ENCODE peak calls at places on chromosomes 3 and 15, in six cellular contexts. V is A549, A is K562, K is upper lobe of left lung, J is HepG2, Y is GM12878. U is an unnamed sample.

GRCh38 chr3:23859012-23859743 is 53.4 kb downstream of the UBE2E1 start:
- ATAC-seq in K (no peak), Y (no peak), V (no peak), J (no peak), A (no peak), U (peak)

GRCh38 chr15:68289621-68290352 is 12.2 kb downstream of the FEM1B start:
- ATAC-seq in K (no peak), A (no peak), V (no peak), Y (no peak), J (no peak), U (no peak)

GRCh38 chr3:159994182-159994581 is 5.5 kb downstream of the IL12A start:
- ATAC-seq in J (no peak), K (no peak), A (no peak), V (no peak), Y (no peak), U (no peak)

GRCh38 chr3:185792955-185793354 is 31.9 kb downstream of the IGF2BP2 start:
- ATAC-seq in J (no peak), K (no peak), A (no peak), V (no peak), Y (no peak), U (no peak)

GRCh38 chr3:98555025-98555379 is 23.2 kb downstream of the GPR15 start:
- ATAC-seq in A (no peak), Y (no peak), J (no peak), K (no peak), V (no peak), U (no peak)

GRCh38 chr3:56806407-56806806 is 4.7 kb upstream of the ARHGEF3 start:
- ATAC-seq in J (no peak), Y (no peak), V (no peak), K (no peak), A (no peak), U (no peak)

GRCh38 chr3:170745211-170745718 is 124.7 kb downstream of the RPL22L1 start:
- ATAC-seq in A (no peak), J (no peak), V (no peak), Y (no peak), K (no peak), U (no peak)

GRCh38 chr15:101568304-101568703 is 78.8 kb upstream of the PCSK6 start:
- ATAC-seq in V (no peak), K (no peak), Y (no peak), J (no peak), A (no peak), U (no peak)

GRCh38 chr3:139286241-139286640 is 57.6 kb upstream of the MRPS22 start:
- ATAC-seq in K (no peak), A (no peak), V (no peak), Y (no peak), J (no peak), U (no peak)

GRCh38 chr3:189404797-189405484 is 226.2 kb upstream of the TP63 start:
- ATAC-seq in A (no peak), Y (peak), V (no peak), K (no peak), J (no peak), U (no peak)

GRCh38 chr3:136955813-136956212 is 2.0 kb upstream of the IL20RB start:
- ATAC-seq in K (no peak), Y (peak), A (peak), J (peak), V (peak), U (no peak)

GRCh38 chr3:196486263-196486662 is 17.3 kb downstream of the RNF168 start:
- ATAC-seq in K (no peak), A (peak), Y (no peak), J (peak), V (peak), U (no peak)

GRCh38 chr3:131028844-131029243 is 2.2 kb downstream of the NEK11 start:
- ATAC-seq in V (no peak), Y (no peak), K (no peak), J (no peak), A (no peak), U (no peak)

GRCh38 chr3:124860599-124860998 is 26.6 kb downstream of the ITGB5 start:
- ATAC-seq in K (peak), J (no peak), A (no peak), Y (no peak), V (peak), U (peak)

GRCh38 chr15:71295242-71296031 is 180.2 kb downstream of the THSD4 start:
- ATAC-seq in A (no peak), V (peak), J (no peak), Y (no peak), K (peak), U (peak)

GRCh38 chr3:13277130-13277783 is 142.9 kb downstream of the NUP210 start:
- ATAC-seq in J (no peak), V (no peak), K (no peak), A (no peak), Y (no peak), U (no peak)

GRCh38 chr3:98770261-98771039 is 7.3 kb downstream of the ST3GAL6 start:
- ATAC-seq in J (no peak), K (peak), A (no peak), Y (peak), V (no peak), U (no peak)

GRCh38 chr15:79978694-79979519 is 7.9 kb upstream of the BCL2A1 start:
- ATAC-seq in A (peak), Y (peak), J (peak), K (peak), V (peak), U (peak)

GRCh38 chr3:51538459-51539290 is at the start of gene RAD54L2:
- ATAC-seq in K (peak), J (peak), V (peak), Y (peak), A (peak), U (peak)
- TF ChIP-seq EP300 in K (no peak), J (peak), V (no peak), Y (no peak), A (peak), U (no peak)

DNA sequence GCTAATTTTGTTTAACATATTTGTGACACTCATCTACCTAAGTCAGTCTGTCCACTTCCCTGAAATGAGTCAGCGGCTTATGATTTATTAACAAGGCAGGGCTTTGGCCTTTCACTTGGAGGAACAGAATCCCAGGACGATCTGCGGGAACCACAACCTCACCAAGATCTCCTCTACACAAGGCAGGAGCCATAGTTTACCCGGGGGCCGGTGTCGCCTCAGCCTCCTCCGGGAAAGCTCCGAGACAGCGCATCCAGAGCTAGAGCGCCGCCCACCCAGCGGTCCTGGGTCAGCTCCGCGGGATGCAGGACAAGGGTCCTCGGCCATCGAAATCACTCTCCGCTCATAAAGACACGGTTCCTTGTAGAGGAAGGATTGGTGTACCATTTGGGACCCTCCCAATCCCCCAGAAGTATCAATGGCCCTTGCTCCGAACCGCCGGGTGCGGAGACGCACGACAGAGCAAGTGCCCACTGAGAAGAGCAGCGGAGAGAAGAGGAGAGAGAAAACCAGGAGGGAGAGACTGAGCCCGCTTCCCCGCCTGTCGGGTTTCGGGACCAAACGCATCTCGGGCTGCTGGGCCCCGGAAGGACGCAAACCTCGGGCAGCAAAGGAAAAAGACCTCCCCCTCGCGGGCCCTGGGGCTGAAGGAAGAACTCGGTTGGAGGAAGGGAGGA is 13.1 kb upstream of the ALCAM start:
- ATAC-seq in V (no peak), Y (peak), K (peak), J (no peak), A (no peak), U (peak)
- H3K4me3 ChIP-seq in V (no peak), Y (peak), K (peak), J (no peak), A (no peak), U (peak)

DNA sequence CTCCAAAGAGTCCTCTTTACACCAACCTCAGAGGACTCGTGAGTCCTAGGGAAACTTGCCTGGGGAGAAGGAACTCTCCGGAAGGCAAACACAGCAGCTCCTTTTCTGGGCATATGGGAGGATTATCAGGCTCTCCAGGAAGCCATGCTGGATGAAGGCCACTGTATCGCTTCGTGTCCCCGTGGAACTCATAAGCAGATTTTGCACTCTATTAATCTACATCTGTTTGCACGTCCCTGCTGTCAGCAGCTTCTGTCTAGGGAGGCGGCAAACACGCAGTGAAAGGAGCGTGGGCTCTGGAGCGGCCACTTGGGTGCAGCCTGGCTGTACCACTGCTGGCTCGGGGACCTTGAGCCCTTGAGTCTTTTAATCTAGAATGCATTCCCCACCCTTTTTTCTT is 102.2 kb downstream of the ADCY5 start:
- ATAC-seq in K (no peak), V (no peak), A (no peak), J (peak), Y (no peak), U (peak)
- TF ChIP-seq EP300 in K (no peak), V (no peak), A (no peak), J (no peak), Y (no peak), U (no peak)

GRCh38 chr15:48061588-48061987 is 59.2 kb upstream of the SLC24A5 start:
- ATAC-seq in V (no peak), A (no peak), Y (no peak), K (no peak), J (peak), U (no peak)

GRCh38 chr15:48060396-48060795 is 60.4 kb upstream of the SLC24A5 start:
- ATAC-seq in J (no peak), V (no peak), K (no peak), Y (no peak), A (no peak), U (no peak)

GRCh38 chr15:48062476-48062875 is 58.3 kb upstream of the SLC24A5 start:
- ATAC-seq in V (no peak), A (no peak), K (no peak), J (no peak), Y (peak), U (no peak)

GRCh38 chr15:48058371-48058770 is 62.4 kb upstream of the SLC24A5 start:
- ATAC-seq in K (no peak), Y (no peak), A (no peak), J (no peak), V (no peak), U (no peak)

GRCh38 chr15:48059786-48060185 is 61.0 kb upstream of the SLC24A5 start:
- ATAC-seq in K (no peak), Y (no peak), A (no peak), V (no peak), J (no peak), U (no peak)
- H3K4me3 ChIP-seq in K (peak), Y (no peak), A (no peak), V (no peak), J (no peak), U (peak)

GRCh38 chr3:40505599-40506462 is at the start of gene ZNF620:
- ATAC-seq in V (peak), K (peak), J (peak), Y (peak), A (peak), U (peak)
- TF ChIP-seq EP300 in V (no peak), K (no peak), J (no peak), Y (no peak), A (no peak), U (no peak)

GRCh38 chr3:58576716-58577115 is 475 bp downstream of the FAM107A start:
- ATAC-seq in A (no peak), J (no peak), V (no peak), Y (no peak), K (no peak), U (no peak)
- H3K4me3 ChIP-seq in A (no peak), J (no peak), V (no peak), Y (no peak), K (peak), U (peak)

GRCh38 chr3:101890716-101891115 is 41.4 kb downstream of the NFKBIZ start:
- ATAC-seq in K (no peak), A (no peak), V (no peak), J (no peak), Y (peak), U (no peak)

GRCh38 chr3:101884776-101885175 is 35.5 kb downstream of the NFKBIZ start:
- ATAC-seq in Y (no peak), A (no peak), K (no peak), V (no peak), J (no peak), U (no peak)

GRCh38 chr3:101886626-101887025 is 37.3 kb downstream of the NFKBIZ start:
- ATAC-seq in K (no peak), J (no peak), A (no peak), V (no peak), Y (no peak), U (no peak)

GRCh38 chr3:101892648-101893047 is 43.3 kb downstream of the NFKBIZ start:
- ATAC-seq in J (no peak), V (no peak), K (no peak), A (no peak), Y (no peak), U (no peak)

DNA sequence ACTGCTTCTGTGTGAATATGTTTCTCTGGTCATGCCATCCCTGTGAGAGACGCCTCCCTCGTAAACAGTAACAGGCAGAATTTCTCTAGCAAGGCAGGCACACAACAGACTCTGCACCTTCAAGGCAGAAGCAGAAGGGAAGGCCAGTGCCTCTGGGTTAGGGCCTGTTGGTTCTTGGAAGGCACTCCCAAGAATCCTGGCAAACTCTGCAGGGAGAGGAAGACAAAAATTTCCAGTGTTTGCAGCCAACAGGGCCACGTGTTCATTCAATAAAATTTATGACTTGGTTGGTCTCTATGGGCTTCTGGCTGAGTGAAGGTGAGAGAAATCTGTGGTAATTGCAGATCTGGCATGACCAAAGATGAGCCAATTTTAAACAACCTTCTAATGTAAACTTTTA is 39.3 kb downstream of the NFKBIZ start:
- ATAC-seq in V (no peak), Y (no peak), A (no peak), K (no peak), J (no peak), U (no peak)
- TF ChIP-seq EP300 in V (no peak), Y (no peak), A (no peak), K (no peak), J (no peak), U (no peak)

DNA sequence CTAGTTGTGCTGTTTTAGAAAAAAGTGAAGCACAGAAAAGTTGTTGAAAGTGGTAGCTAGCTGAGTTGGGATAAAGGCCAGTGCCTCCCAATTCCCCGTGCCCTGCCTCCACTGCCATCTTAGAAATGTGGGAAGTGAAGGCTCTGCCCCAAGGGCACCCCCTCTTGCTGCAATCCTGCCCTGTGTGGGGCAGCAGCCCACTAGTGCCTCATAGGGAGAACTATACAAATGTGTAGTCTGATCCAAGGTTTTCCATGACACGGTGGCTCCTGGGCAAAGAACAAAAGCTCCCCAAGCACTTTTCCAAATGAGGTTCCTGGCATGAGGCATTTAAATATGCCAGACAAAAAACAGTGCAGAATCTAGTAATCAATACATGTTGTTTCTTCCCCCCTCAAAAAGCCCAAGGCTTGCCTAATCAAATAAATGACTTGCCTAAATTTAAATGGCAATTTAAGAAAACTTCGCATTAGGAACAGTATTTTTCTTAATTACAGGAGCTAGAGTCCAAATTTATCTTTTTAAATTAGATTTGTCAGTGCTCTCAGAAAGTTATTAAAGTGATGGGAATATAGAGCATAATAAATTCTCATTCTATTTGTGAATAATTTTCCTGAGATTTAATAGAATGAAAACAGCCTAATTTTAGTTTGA is 83.8 kb downstream of the GHSR start:
- ATAC-seq in K (no peak), Y (no peak), V (no peak), A (no peak), J (peak), U (no peak)
- H3K4me3 ChIP-seq in K (no peak), Y (no peak), V (no peak), A (no peak), J (no peak), U (no peak)

GRCh38 chr3:171876651-171877272 is 33.6 kb downstream of the TMEM212 start:
- ATAC-seq in V (no peak), Y (peak), J (no peak), A (no peak), K (no peak), U (no peak)

GRCh38 chr3:171875923-171876412 is 32.8 kb downstream of the TMEM212 start:
- ATAC-seq in V (peak), J (peak), Y (peak), K (no peak), A (no peak), U (no peak)

GRCh38 chr3:171873561-171873960 is 30.4 kb downstream of the TMEM212 start:
- ATAC-seq in K (no peak), J (no peak), Y (no peak), V (peak), A (no peak), U (no peak)

GRCh38 chr3:171874879-171875278 is 31.7 kb downstream of the TMEM212 start:
- ATAC-seq in A (no peak), K (no peak), J (no peak), Y (no peak), V (no peak), U (no peak)

GRCh38 chr3:171874251-171874679 is 31.1 kb downstream of the TMEM212 start:
- ATAC-seq in V (peak), K (peak), A (no peak), Y (no peak), J (no peak), U (peak)
- TF ChIP-seq EP300 in V (no peak), K (peak), A (no peak), Y (no peak), J (no peak), U (no peak)

DNA sequence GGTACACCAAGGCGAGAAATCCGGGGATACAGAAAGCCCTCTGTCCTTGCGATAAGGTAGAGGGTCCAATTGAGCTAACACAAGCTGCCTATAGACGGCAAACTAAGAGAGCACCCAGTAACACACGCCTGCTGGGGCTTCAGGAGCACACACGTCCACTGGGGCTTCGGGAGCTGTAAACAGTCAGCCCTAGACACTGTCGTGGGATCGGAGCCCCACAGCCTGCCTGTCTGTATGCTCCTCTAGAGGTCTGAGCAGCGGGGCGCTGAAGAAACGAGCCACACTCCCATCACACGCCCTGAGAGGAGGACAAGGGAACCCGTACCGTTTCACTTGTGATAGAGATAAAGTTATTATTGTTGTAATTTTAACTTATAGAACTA is 486 bp downstream of the SAMMSON start:
- ATAC-seq in A (peak), J (no peak), Y (no peak), K (no peak), V (no peak), U (no peak)
- H3K4me3 ChIP-seq in A (peak), J (no peak), Y (no peak), K (no peak), V (no peak), U (no peak)

U was measured in gastroesophageal sphincter.